ENCODE peak calls at places on chromosomes 13 and 19, in eight cellular contexts. One of them, this sample, is unnamed.

GRCh38 chr19:38149597-38149996 is 74.4 kb downstream of the DPF1 start:
- DNase-seq in Peyer's patch: no peak
- DNase-seq in cardiac muscle cell: peak
- DNase-seq in psoas muscle: no peak
- DNase-seq in CD4-positive, alpha-beta T cell: no peak
- DNase-seq in nephron progenitor cell: no peak
- DNase-seq in AG10803: peak
- DNase-seq in right lobe of liver: no peak
- DNase-seq in this sample: no peak

GRCh38 chr13:50518791-50519201 is 324.7 kb downstream of the DLEU7 start:
- DNase-seq in Peyer's patch: no peak
- DNase-seq in cardiac muscle cell: peak
- DNase-seq in psoas muscle: no peak
- DNase-seq in CD4-positive, alpha-beta T cell: no peak
- DNase-seq in nephron progenitor cell: no peak
- DNase-seq in AG10803: no peak
- DNase-seq in right lobe of liver: peak
- DNase-seq in this sample: no peak

GRCh38 chr19:38850976-38851621 is 1.3 kb upstream of the HNRNPL start:
- DNase-seq in Peyer's patch: no peak
- DNase-seq in cardiac muscle cell: no peak
- DNase-seq in psoas muscle: no peak
- DNase-seq in CD4-positive, alpha-beta T cell: peak
- DNase-seq in nephron progenitor cell: peak
- DNase-seq in AG10803: no peak
- DNase-seq in right lobe of liver: peak
- DNase-seq in this sample: peak

GRCh38 chr13:31947506-31947905 is 84.1 kb upstream of the FRY start:
- DNase-seq in Peyer's patch: no peak
- DNase-seq in cardiac muscle cell: no peak
- DNase-seq in psoas muscle: no peak
- DNase-seq in CD4-positive, alpha-beta T cell: no peak
- DNase-seq in nephron progenitor cell: no peak
- DNase-seq in AG10803: peak
- DNase-seq in right lobe of liver: no peak
- DNase-seq in this sample: no peak

GRCh38 chr13:110327036-110327790 is 20.1 kb downstream of the COL4A2 start:
- DNase-seq in Peyer's patch: no peak
- DNase-seq in cardiac muscle cell: no peak
- DNase-seq in psoas muscle: no peak
- DNase-seq in CD4-positive, alpha-beta T cell: no peak
- DNase-seq in nephron progenitor cell: no peak
- DNase-seq in AG10803: peak
- DNase-seq in right lobe of liver: no peak
- DNase-seq in this sample: no peak

GRCh38 chr13:78147905-78148304 is 229.3 kb upstream of the EDNRB start:
- DNase-seq in Peyer's patch: no peak
- DNase-seq in cardiac muscle cell: peak
- DNase-seq in psoas muscle: no peak
- DNase-seq in CD4-positive, alpha-beta T cell: no peak
- DNase-seq in nephron progenitor cell: no peak
- DNase-seq in AG10803: peak
- DNase-seq in right lobe of liver: no peak
- DNase-seq in this sample: no peak

GRCh38 chr13:78593652-78594494 is 9.5 kb downstream of the POU4F1 start:
- DNase-seq in Peyer's patch: no peak
- DNase-seq in cardiac muscle cell: no peak
- DNase-seq in psoas muscle: no peak
- DNase-seq in CD4-positive, alpha-beta T cell: no peak
- DNase-seq in nephron progenitor cell: no peak
- DNase-seq in AG10803: no peak
- DNase-seq in right lobe of liver: no peak
- DNase-seq in this sample: no peak

GRCh38 chr13:109691689-109692088 is 94.7 kb downstream of the IRS2 start:
- DNase-seq in Peyer's patch: no peak
- DNase-seq in cardiac muscle cell: no peak
- DNase-seq in psoas muscle: no peak
- DNase-seq in CD4-positive, alpha-beta T cell: no peak
- DNase-seq in nephron progenitor cell: no peak
- DNase-seq in AG10803: no peak
- DNase-seq in right lobe of liver: no peak
- DNase-seq in this sample: no peak

GRCh38 chr19:4909172-4909896 is at the start of gene UHRF1:
- DNase-seq in Peyer's patch: no peak
- DNase-seq in cardiac muscle cell: no peak
- DNase-seq in psoas muscle: no peak
- DNase-seq in CD4-positive, alpha-beta T cell: no peak
- DNase-seq in nephron progenitor cell: peak
- DNase-seq in AG10803: no peak
- DNase-seq in right lobe of liver: no peak
- DNase-seq in this sample: peak

GRCh38 chr19:40610396-40611064 is 9.4 kb downstream of the LTBP4 start:
- DNase-seq in Peyer's patch: peak
- DNase-seq in cardiac muscle cell: no peak
- DNase-seq in psoas muscle: peak
- DNase-seq in CD4-positive, alpha-beta T cell: peak
- DNase-seq in nephron progenitor cell: no peak
- DNase-seq in AG10803: no peak
- DNase-seq in right lobe of liver: no peak
- DNase-seq in this sample: no peak

GRCh38 chr19:38252935-38253691 is 3.1 kb downstream of the PPP1R14A start:
- DNase-seq in Peyer's patch: no peak
- DNase-seq in cardiac muscle cell: no peak
- DNase-seq in psoas muscle: no peak
- DNase-seq in CD4-positive, alpha-beta T cell: no peak
- DNase-seq in nephron progenitor cell: peak
- DNase-seq in AG10803: no peak
- DNase-seq in right lobe of liver: peak
- DNase-seq in this sample: no peak

GRCh38 chr13:110396913-110397379 is 89.9 kb downstream of the COL4A2 start:
- DNase-seq in Peyer's patch: peak
- DNase-seq in cardiac muscle cell: peak
- DNase-seq in psoas muscle: peak
- DNase-seq in CD4-positive, alpha-beta T cell: no peak
- DNase-seq in nephron progenitor cell: no peak
- DNase-seq in AG10803: peak
- DNase-seq in right lobe of liver: peak
- DNase-seq in this sample: no peak

GRCh38 chr19:7885818-7886217 is 2.5 kb upstream of the LRRC8E start:
- DNase-seq in Peyer's patch: no peak
- DNase-seq in cardiac muscle cell: no peak
- DNase-seq in psoas muscle: no peak
- DNase-seq in CD4-positive, alpha-beta T cell: no peak
- DNase-seq in nephron progenitor cell: no peak
- DNase-seq in AG10803: no peak
- DNase-seq in right lobe of liver: no peak
- DNase-seq in this sample: no peak

GRCh38 chr13:51682691-51683090 is 98.4 kb downstream of the WDFY2 start:
- DNase-seq in Peyer's patch: no peak
- DNase-seq in cardiac muscle cell: no peak
- DNase-seq in psoas muscle: no peak
- DNase-seq in CD4-positive, alpha-beta T cell: no peak
- DNase-seq in nephron progenitor cell: no peak
- DNase-seq in AG10803: peak
- DNase-seq in right lobe of liver: no peak
- DNase-seq in this sample: no peak

GRCh38 chr19:39411006-39411831 is 1.2 kb upstream of the PLEKHG2 start:
- DNase-seq in Peyer's patch: peak
- DNase-seq in cardiac muscle cell: peak
- DNase-seq in psoas muscle: peak
- DNase-seq in CD4-positive, alpha-beta T cell: no peak
- DNase-seq in nephron progenitor cell: no peak
- DNase-seq in AG10803: peak
- DNase-seq in right lobe of liver: peak
- DNase-seq in this sample: no peak

GRCh38 chr19:10670187-10670586 is 16.0 kb downstream of the ILF3 start:
- DNase-seq in Peyer's patch: no peak
- DNase-seq in cardiac muscle cell: no peak
- DNase-seq in psoas muscle: no peak
- DNase-seq in CD4-positive, alpha-beta T cell: no peak
- DNase-seq in nephron progenitor cell: no peak
- DNase-seq in AG10803: peak
- DNase-seq in right lobe of liver: no peak
- DNase-seq in this sample: no peak

GRCh38 chr19:13781547-13781946 is 7.3 kb downstream of the C19orf53 start:
- DNase-seq in Peyer's patch: peak
- DNase-seq in cardiac muscle cell: peak
- DNase-seq in psoas muscle: peak
- DNase-seq in CD4-positive, alpha-beta T cell: no peak
- DNase-seq in nephron progenitor cell: peak
- DNase-seq in AG10803: peak
- DNase-seq in right lobe of liver: no peak
- DNase-seq in this sample: no peak

GRCh38 chr19:41945135-41945766 is 13.9 kb downstream of the RABAC1 start:
- DNase-seq in Peyer's patch: peak
- DNase-seq in cardiac muscle cell: no peak
- DNase-seq in psoas muscle: no peak
- DNase-seq in CD4-positive, alpha-beta T cell: peak
- DNase-seq in nephron progenitor cell: no peak
- DNase-seq in AG10803: no peak
- DNase-seq in right lobe of liver: no peak
- DNase-seq in this sample: no peak

GRCh38 chr13:45674908-45675307 is 27.2 kb upstream of the CBY2 start:
- DNase-seq in Peyer's patch: no peak
- DNase-seq in cardiac muscle cell: peak
- DNase-seq in psoas muscle: no peak
- DNase-seq in CD4-positive, alpha-beta T cell: no peak
- DNase-seq in nephron progenitor cell: no peak
- DNase-seq in AG10803: peak
- DNase-seq in right lobe of liver: no peak
- DNase-seq in this sample: no peak

GRCh38 chr19:5953034-5953589 is 24.8 kb downstream of the RANBP3 start:
- DNase-seq in Peyer's patch: no peak
- DNase-seq in cardiac muscle cell: no peak
- DNase-seq in psoas muscle: no peak
- DNase-seq in CD4-positive, alpha-beta T cell: no peak
- DNase-seq in nephron progenitor cell: no peak
- DNase-seq in AG10803: peak
- DNase-seq in right lobe of liver: no peak
- DNase-seq in this sample: no peak

GRCh38 chr19:23406716-23407115 is 11.4 kb upstream of the ZNF91 start:
- DNase-seq in Peyer's patch: no peak
- DNase-seq in cardiac muscle cell: no peak
- DNase-seq in psoas muscle: no peak
- DNase-seq in CD4-positive, alpha-beta T cell: no peak
- DNase-seq in nephron progenitor cell: no peak
- DNase-seq in AG10803: no peak
- DNase-seq in right lobe of liver: no peak
- DNase-seq in this sample: no peak

GRCh38 chr19:23415034-23415433 is 19.8 kb upstream of the ZNF91 start:
- DNase-seq in Peyer's patch: no peak
- DNase-seq in cardiac muscle cell: no peak
- DNase-seq in psoas muscle: no peak
- DNase-seq in CD4-positive, alpha-beta T cell: no peak
- DNase-seq in nephron progenitor cell: peak
- DNase-seq in AG10803: no peak
- DNase-seq in right lobe of liver: no peak
- DNase-seq in this sample: no peak

GRCh38 chr19:23407597-23407996 is 12.3 kb upstream of the ZNF91 start:
- DNase-seq in Peyer's patch: no peak
- DNase-seq in cardiac muscle cell: no peak
- DNase-seq in psoas muscle: no peak
- DNase-seq in CD4-positive, alpha-beta T cell: no peak
- DNase-seq in nephron progenitor cell: no peak
- DNase-seq in AG10803: no peak
- DNase-seq in right lobe of liver: no peak
- DNase-seq in this sample: no peak

GRCh38 chr19:23409392-23410048 is 14.2 kb upstream of the ZNF91 start:
- DNase-seq in Peyer's patch: peak
- DNase-seq in cardiac muscle cell: no peak
- DNase-seq in psoas muscle: no peak
- DNase-seq in CD4-positive, alpha-beta T cell: no peak
- DNase-seq in nephron progenitor cell: no peak
- DNase-seq in AG10803: no peak
- DNase-seq in right lobe of liver: no peak
- DNase-seq in this sample: no peak

GRCh38 chr19:23410155-23410554 is 14.9 kb upstream of the ZNF91 start:
- DNase-seq in Peyer's patch: no peak
- DNase-seq in cardiac muscle cell: no peak
- DNase-seq in psoas muscle: no peak
- DNase-seq in CD4-positive, alpha-beta T cell: no peak
- DNase-seq in nephron progenitor cell: no peak
- DNase-seq in AG10803: no peak
- DNase-seq in right lobe of liver: no peak
- DNase-seq in this sample: no peak
- TF ChIP-seq CTCF in Peyer's patch: no peak
- TF ChIP-seq CTCF in cardiac muscle cell: no peak
- TF ChIP-seq CTCF in psoas muscle: no peak
- TF ChIP-seq CTCF in CD4-positive, alpha-beta T cell: no peak
- TF ChIP-seq CTCF in nephron progenitor cell: no peak
- TF ChIP-seq CTCF in AG10803: no peak
- TF ChIP-seq CTCF in right lobe of liver: no peak
- TF ChIP-seq CTCF in this sample: no peak

GRCh38 chr13:105139380-105140285 is 1395.8 kb downstream of the EFNB2 start:
- DNase-seq in Peyer's patch: peak
- DNase-seq in cardiac muscle cell: peak
- DNase-seq in psoas muscle: peak
- DNase-seq in CD4-positive, alpha-beta T cell: peak
- DNase-seq in nephron progenitor cell: no peak
- DNase-seq in AG10803: peak
- DNase-seq in right lobe of liver: peak
- DNase-seq in this sample: no peak
- TF ChIP-seq CTCF in Peyer's patch: peak
- TF ChIP-seq CTCF in cardiac muscle cell: peak
- TF ChIP-seq CTCF in psoas muscle: no peak
- TF ChIP-seq CTCF in CD4-positive, alpha-beta T cell: peak
- TF ChIP-seq CTCF in nephron progenitor cell: no peak
- TF ChIP-seq CTCF in AG10803: peak
- TF ChIP-seq CTCF in right lobe of liver: peak
- TF ChIP-seq CTCF in this sample: no peak

GRCh38 chr19:54903303-54903702 is 2.6 kb upstream of the NCR1 start:
- DNase-seq in Peyer's patch: no peak
- DNase-seq in cardiac muscle cell: no peak
- DNase-seq in psoas muscle: no peak
- DNase-seq in CD4-positive, alpha-beta T cell: no peak
- DNase-seq in nephron progenitor cell: no peak
- DNase-seq in AG10803: no peak
- DNase-seq in right lobe of liver: no peak
- DNase-seq in this sample: no peak

GRCh38 chr19:54905908-54906511 is at the start of gene NCR1:
- DNase-seq in Peyer's patch: no peak
- DNase-seq in cardiac muscle cell: no peak
- DNase-seq in psoas muscle: no peak
- DNase-seq in CD4-positive, alpha-beta T cell: no peak
- DNase-seq in nephron progenitor cell: no peak
- DNase-seq in AG10803: no peak
- DNase-seq in right lobe of liver: no peak
- DNase-seq in this sample: no peak

GRCh38 chr19:54906819-54907218 is 871 bp downstream of the NCR1 start:
- DNase-seq in Peyer's patch: no peak
- DNase-seq in cardiac muscle cell: no peak
- DNase-seq in psoas muscle: no peak
- DNase-seq in CD4-positive, alpha-beta T cell: no peak
- DNase-seq in nephron progenitor cell: no peak
- DNase-seq in AG10803: no peak
- DNase-seq in right lobe of liver: no peak
- DNase-seq in this sample: no peak

GRCh38 chr19:54905411-54905810 is 537 bp upstream of the NCR1 start:
- DNase-seq in Peyer's patch: no peak
- DNase-seq in cardiac muscle cell: no peak
- DNase-seq in psoas muscle: no peak
- DNase-seq in CD4-positive, alpha-beta T cell: no peak
- DNase-seq in nephron progenitor cell: no peak
- DNase-seq in AG10803: no peak
- DNase-seq in right lobe of liver: no peak
- DNase-seq in this sample: no peak
- TF ChIP-seq CTCF in Peyer's patch: no peak
- TF ChIP-seq CTCF in cardiac muscle cell: no peak
- TF ChIP-seq CTCF in psoas muscle: no peak
- TF ChIP-seq CTCF in CD4-positive, alpha-beta T cell: no peak
- TF ChIP-seq CTCF in nephron progenitor cell: no peak
- TF ChIP-seq CTCF in AG10803: no peak
- TF ChIP-seq CTCF in right lobe of liver: no peak
- TF ChIP-seq CTCF in this sample: no peak

GRCh38 chr19:52248256-52248655 is 21.1 kb upstream of the ZNF766 start:
- DNase-seq in Peyer's patch: peak
- DNase-seq in cardiac muscle cell: peak
- DNase-seq in psoas muscle: peak
- DNase-seq in CD4-positive, alpha-beta T cell: peak
- DNase-seq in nephron progenitor cell: peak
- DNase-seq in AG10803: peak
- DNase-seq in right lobe of liver: peak
- DNase-seq in this sample: no peak
- TF ChIP-seq CTCF in Peyer's patch: peak
- TF ChIP-seq CTCF in cardiac muscle cell: peak
- TF ChIP-seq CTCF in psoas muscle: peak
- TF ChIP-seq CTCF in CD4-positive, alpha-beta T cell: peak
- TF ChIP-seq CTCF in nephron progenitor cell: peak
- TF ChIP-seq CTCF in AG10803: peak
- TF ChIP-seq CTCF in right lobe of liver: peak
- TF ChIP-seq CTCF in this sample: peak

This sample was measured in progenitor cell of endocrine pancreas.